ENCODE peak calls at places on chromosomes 3 and 15, in six cellular contexts. H, K, C, Q, G and S are unnamed samples.

GRCh38 chr15:38991701-38992100 is 427.1 kb upstream of the RASGRP1 start:
- DNase-seq in G (no peak), H (peak), C (no peak), Q (no peak), K (no peak), S (no peak)

GRCh38 chr3:108485146-108485545 is 25.2 kb downstream of the MYH15 start:
- DNase-seq in K (no peak), C (no peak), G (no peak), H (no peak), Q (no peak), S (no peak)

GRCh38 chr3:23376516-23377248 is 173.6 kb downstream of the UBE2E2 start:
- DNase-seq in K (no peak), G (no peak), H (no peak), C (no peak), Q (no peak), S (no peak)

GRCh38 chr3:147313513-147313912 is 92.8 kb downstream of the ZIC4 start:
- DNase-seq in C (no peak), K (no peak), G (no peak), Q (no peak), H (no peak), S (no peak)

GRCh38 chr15:64667736-64668161 is 107.6 kb downstream of the RBPMS2 start:
- DNase-seq in G (no peak), C (peak), H (no peak), K (no peak), Q (no peak), S (no peak)

GRCh38 chr15:63510548-63510940 is 6.2 kb downstream of the USP3 start:
- DNase-seq in K (no peak), G (no peak), C (no peak), H (no peak), Q (no peak), S (no peak)

GRCh38 chr3:61530355-61530754 is 31.0 kb upstream of the PTPRG start:
- DNase-seq in K (no peak), H (peak), Q (peak), C (peak), G (no peak), S (peak)

GRCh38 chr3:36859494-36859893 is 85.4 kb downstream of the TRANK1 start:
- DNase-seq in Q (no peak), K (no peak), C (no peak), H (no peak), G (no peak), S (no peak)

GRCh38 chr3:186965141-186965879 is 35.0 kb downstream of the ST6GAL1 start:
- DNase-seq in C (no peak), G (no peak), K (no peak), H (no peak), Q (no peak), S (no peak)

GRCh38 chr3:142270407-142270806 is 45.0 kb upstream of the GK5 start:
- DNase-seq in H (no peak), K (no peak), G (no peak), C (no peak), Q (no peak), S (no peak)

GRCh38 chr3:122415762-122416654 is at the start of gene WDR5B:
- DNase-seq in Q (peak), H (peak), G (peak), C (peak), K (peak), S (peak)

GRCh38 chr3:182795383-182795782 is 2.1 kb downstream of the ATP11B start:
- DNase-seq in H (peak), C (peak), Q (no peak), G (no peak), K (no peak), S (peak)

GRCh38 chr3:109045271-109046051 is 72.5 kb downstream of the MORC1 start:
- DNase-seq in Q (no peak), H (peak), G (no peak), C (no peak), K (no peak), S (no peak)

GRCh38 chr3:66399529-66400232 is 101.1 kb downstream of the LRIG1 start:
- DNase-seq in K (no peak), C (no peak), H (no peak), Q (no peak), G (no peak), S (no peak)

GRCh38 chr3:185328324-185329004 is 34.5 kb upstream of the MAP3K13 start:
- DNase-seq in K (no peak), G (peak), H (peak), C (no peak), Q (no peak), S (peak)

GRCh38 chr3:141093397-141093796 is 42.2 kb downstream of the SPSB4 start:
- DNase-seq in Q (no peak), H (peak), C (no peak), K (no peak), G (no peak), S (no peak)

GRCh38 chr3:72338942-72339749 is 509.1 kb downstream of the SHQ1 start:
- DNase-seq in G (peak), H (peak), K (no peak), C (peak), Q (no peak), S (no peak)

GRCh38 chr15:77045985-77046384 is 24.9 kb downstream of the TSPAN3 start:
- DNase-seq in C (no peak), H (no peak), K (no peak), G (no peak), Q (no peak), S (no peak)

GRCh38 chr3:72661115-72661457 is 187.2 kb downstream of the SHQ1 start:
- DNase-seq in Q (no peak), H (peak), G (peak), K (peak), C (no peak), S (peak)

GRCh38 chr3:127157181-127157828 is 35.6 kb upstream of the PRR23E start:
- DNase-seq in K (peak), G (no peak), H (no peak), C (no peak), Q (no peak), S (no peak)

GRCh38 chr3:48492461-48493202 is 11.3 kb downstream of the SHISA5 start:
- DNase-seq in H (no peak), G (no peak), K (no peak), C (peak), Q (no peak), S (no peak)

GRCh38 chr3:37546876-37547275 is 314.8 kb upstream of the CTDSPL start:
- DNase-seq in C (peak), H (no peak), K (no peak), G (no peak), Q (peak), S (no peak)

GRCh38 chr15:85688703-85689102 is 106.0 kb downstream of the KLHL25 start:
- DNase-seq in C (no peak), G (no peak), K (no peak), Q (no peak), H (no peak), S (no peak)
- H3K27ac ChIP-seq in C (no peak), G (peak), K (no peak), Q (peak), H (no peak), S (peak)

GRCh38 chr15:68295430-68295829 is 17.9 kb downstream of the FEM1B start:
- DNase-seq in G (no peak), H (no peak), C (no peak), K (no peak), Q (no peak), S (no peak)

GRCh38 chr15:68292157-68292781 is 14.7 kb downstream of the FEM1B start:
- DNase-seq in C (no peak), K (no peak), G (no peak), H (no peak), Q (no peak), S (no peak)

GRCh38 chr15:68289621-68290352 is 12.2 kb downstream of the FEM1B start:
- DNase-seq in Q (peak), C (no peak), H (no peak), K (no peak), G (no peak), S (no peak)

GRCh38 chr15:68290715-68291114 is 13.2 kb downstream of the FEM1B start:
- DNase-seq in H (no peak), C (no peak), Q (peak), K (no peak), G (no peak), S (no peak)

DNA sequence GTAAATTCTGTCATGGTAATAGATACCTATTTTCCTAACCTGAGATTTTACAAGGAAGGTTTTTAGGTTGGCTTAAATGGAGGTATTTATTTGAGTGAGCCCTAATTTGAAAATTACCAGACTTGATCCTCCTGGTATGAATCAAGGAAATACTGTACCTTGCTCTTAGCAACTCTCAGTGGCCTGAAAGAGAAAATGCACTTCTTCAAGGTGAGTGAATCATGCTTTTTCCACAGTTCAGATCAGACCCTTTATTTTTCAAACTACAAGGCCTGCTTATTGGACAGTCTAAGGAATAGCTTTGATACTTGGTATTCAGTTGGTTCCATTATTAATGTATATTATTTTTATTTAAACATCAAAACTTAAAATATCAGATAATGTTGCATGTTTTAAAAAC is 15.4 kb downstream of the FEM1B start:
- DNase-seq in G (no peak), C (no peak), H (no peak), K (no peak), Q (no peak), S (no peak)
- H3K27ac ChIP-seq in G (no peak), C (no peak), H (no peak), K (no peak), Q (no peak), S (no peak)

GRCh38 chr15:74612677-74613076 is 3.0 kb upstream of the CLK3 start:
- DNase-seq in Q (no peak), H (no peak), C (no peak), G (no peak), K (no peak), S (no peak)
- H3K27ac ChIP-seq in Q (no peak), H (no peak), C (no peak), G (no peak), K (no peak), S (no peak)

DNA sequence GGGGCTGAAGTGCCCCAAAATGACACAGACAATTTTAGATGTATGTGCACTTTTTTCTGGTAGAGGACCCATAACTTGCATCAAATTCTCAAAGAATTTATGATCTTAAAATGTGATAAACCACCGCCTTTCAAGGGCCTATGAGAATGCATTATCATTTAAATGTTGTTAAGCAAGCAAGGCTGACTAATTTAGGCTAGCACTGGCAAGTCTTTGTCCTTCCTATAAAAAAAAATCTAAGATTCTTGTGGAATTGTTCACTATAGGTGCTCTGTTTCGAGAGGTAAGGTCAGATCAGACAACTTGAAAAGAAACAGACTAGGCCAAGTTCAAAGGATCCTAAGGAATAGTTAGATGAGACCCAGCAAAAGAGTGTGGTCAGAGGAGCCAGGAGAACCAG is 128.9 kb upstream of the PHLDB2 start:
- DNase-seq in H (no peak), K (no peak), C (no peak), Q (no peak), G (no peak), S (no peak)
- H3K27ac ChIP-seq in H (no peak), K (no peak), C (peak), Q (peak), G (no peak), S (no peak)

DNA sequence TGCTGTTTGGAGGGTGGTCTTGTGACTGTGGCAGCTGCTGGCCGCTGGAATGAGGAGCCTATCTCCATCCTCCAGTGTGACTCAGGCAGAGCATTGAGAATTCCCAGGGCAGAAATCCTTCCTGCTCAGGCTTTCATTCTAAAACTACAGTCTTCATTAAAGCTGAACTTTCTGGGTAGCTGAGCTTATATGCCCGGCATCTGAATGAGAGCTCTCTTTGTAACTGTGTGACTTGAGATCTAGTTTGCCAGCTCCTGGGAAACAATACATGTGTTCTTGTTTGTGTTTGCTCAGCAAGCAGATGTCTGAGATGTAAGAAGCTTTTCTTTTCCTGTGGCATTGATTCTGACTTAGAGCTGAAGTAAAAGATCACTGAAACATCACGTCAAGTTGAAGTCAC is 22.4 kb downstream of the RLBP1 start:
- DNase-seq in G (no peak), H (peak), Q (no peak), K (no peak), C (no peak), S (no peak)
- H3K27ac ChIP-seq in G (peak), H (peak), Q (peak), K (no peak), C (no peak), S (peak)

GRCh38 chr3:196623350-196623749 is 16.1 kb upstream of the NRROS start:
- DNase-seq in Q (no peak), G (no peak), H (no peak), K (no peak), C (no peak), S (no peak)
- H3K27ac ChIP-seq in Q (peak), G (peak), H (no peak), K (no peak), C (no peak), S (peak)

GRCh38 chr15:66706840-66707239 is 4.8 kb downstream of the SMAD6 start:
- DNase-seq in C (no peak), G (no peak), Q (no peak), K (no peak), H (no peak), S (no peak)
- H3K27ac ChIP-seq in C (no peak), G (peak), Q (peak), K (no peak), H (no peak), S (no peak)

DNA sequence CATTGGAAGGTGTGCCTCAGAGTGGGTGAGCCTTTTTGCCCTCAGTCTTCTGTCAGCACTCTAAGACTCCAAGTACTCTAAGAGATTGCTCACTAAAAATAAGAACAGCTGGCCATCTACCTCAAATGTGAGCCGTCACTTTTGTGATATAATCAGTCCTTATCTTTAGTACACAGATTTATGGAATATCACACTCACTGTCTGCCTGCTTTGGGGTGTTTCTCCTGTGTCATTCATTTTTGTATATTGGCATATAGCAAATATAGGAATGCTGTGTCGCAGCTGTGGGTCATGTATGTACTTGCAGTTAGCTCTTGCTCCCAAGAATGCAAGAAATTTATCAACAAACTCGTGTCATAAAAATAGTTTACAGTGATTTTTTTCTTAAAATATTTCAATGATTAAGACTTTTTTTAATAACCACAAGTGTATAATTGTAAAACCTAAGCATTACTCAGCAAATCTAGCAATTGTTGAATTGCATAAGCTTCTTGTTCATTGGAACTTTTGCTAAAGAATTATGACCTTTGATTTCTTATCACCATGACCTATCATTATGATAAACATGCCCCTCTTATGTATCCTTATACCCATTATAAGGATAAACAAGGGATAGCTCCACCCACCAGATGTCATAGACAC is 18.8 kb downstream of the SETD5 start:
- DNase-seq in G (no peak), H (no peak), C (peak), Q (no peak), K (no peak), S (no peak)
- H3K27ac ChIP-seq in G (no peak), H (no peak), C (no peak), Q (no peak), K (no peak), S (no peak)